ENCODE peak calls at places on chromosome 14, in nine cellular contexts. Q is heart right ventricle, K is suprapubic skin, N is small intestine, P is spleen, A is neural progenitor cell, V is WERI-Rb-1, F is IMR-90, W is transverse colon. B is an unnamed sample.
A peak's percentile ranks its signal among the peaks of the same experiment; 100 is the strongest.

GRCh38 chr14:87430810-87431209 is 562.2 kb downstream of the GALC start:
- DNase-seq in W (no peak), A (no peak), V (no peak), F (peak; percentile 75), N (no peak), P (no peak), K (no peak), Q (no peak), B (no peak)

GRCh38 chr14:84789012-84789411 is 740.9 kb upstream of the FLRT2 start:
- DNase-seq in K (no peak), P (no peak), F (no peak), V (no peak), N (no peak), A (no peak), Q (no peak), W (no peak), B (no peak)

GRCh38 chr14:94122438-94122837 is 7.0 kb downstream of the IFI27L2 start:
- DNase-seq in N (no peak), A (no peak), Q (no peak), V (peak; percentile 3), K (peak; percentile 36), P (no peak), W (no peak), F (no peak), B (no peak)

GRCh38 chr14:73935666-73936065 is 14.2 kb downstream of the FAM161B start:
- DNase-seq in A (no peak), F (no peak), N (peak; percentile 14), K (no peak), Q (no peak), V (no peak), W (no peak), P (no peak), B (no peak)

GRCh38 chr14:20469890-20470858 is 968 bp downstream of the PNP start:
- DNase-seq in V (peak; percentile 11), Q (no peak), P (peak; percentile 81), N (peak; percentile 72), A (peak; percentile 38), F (peak; percentile 57), W (peak; percentile 49), K (peak; percentile 73), B (peak; percentile 26)

GRCh38 chr14:21084988-21085853 is 13.2 kb downstream of the ZNF219 start:
- DNase-seq in Q (peak; percentile 67), W (no peak), A (no peak), P (peak; percentile 86), F (peak; percentile 91), V (no peak), K (no peak), N (peak; percentile 67), B (no peak)

GRCh38 chr14:86933460-86933859 is 1059.5 kb downstream of the GALC start:
- DNase-seq in N (no peak), A (no peak), P (no peak), W (no peak), K (no peak), V (no peak), F (peak; percentile 6), Q (no peak), B (no peak)

GRCh38 chr14:66476964-66477363 is 9.2 kb upstream of the CCDC196 start:
- DNase-seq in Q (no peak), A (no peak), K (no peak), P (no peak), W (no peak), V (no peak), F (peak; percentile 9), N (no peak), B (no peak)

GRCh38 chr14:50775357-50775756 is 55.6 kb downstream of the NIN start:
- DNase-seq in N (no peak), W (no peak), V (no peak), Q (no peak), K (no peak), P (no peak), A (no peak), F (peak; percentile 93), B (no peak)

GRCh38 chr14:98578204-98578603 is 693.8 kb downstream of the BCL11B start:
- DNase-seq in K (no peak), P (no peak), Q (no peak), V (no peak), N (no peak), A (no peak), F (no peak), W (no peak), B (no peak)

GRCh38 chr14:69879175-69880047 is at the start of gene SMOC1:
- DNase-seq in V (peak; percentile 91), Q (peak; percentile 45), A (peak; percentile 95), P (peak; percentile 82), K (no peak), F (peak; percentile 79), W (peak; percentile 65), N (no peak), B (peak; percentile 87)

GRCh38 chr14:53180272-53181221 is 27.4 kb upstream of the DDHD1 start:
- DNase-seq in P (no peak), Q (no peak), F (peak; percentile 32), K (no peak), A (peak; percentile 91), V (peak; percentile 27), N (no peak), W (peak; percentile 8), B (no peak)

GRCh38 chr14:59254911-59255545 is 66.6 kb downstream of the DAAM1 start:
- DNase-seq in F (peak; percentile 30), Q (no peak), A (no peak), W (no peak), V (no peak), K (peak; percentile 67), N (no peak), P (no peak), B (no peak)

GRCh38 chr14:31122098-31122611 is 85.4 kb downstream of the HECTD1 start:
- DNase-seq in N (no peak), K (no peak), P (no peak), W (no peak), V (no peak), F (peak; percentile 23), Q (no peak), A (no peak), B (no peak)

GRCh38 chr14:35438910-35439713 is 34.6 kb upstream of the NFKBIA start:
- DNase-seq in P (no peak), K (no peak), A (peak; percentile 11), N (peak; percentile 9), F (no peak), V (no peak), Q (no peak), W (no peak), B (no peak)

GRCh38 chr14:77574446-77575125 is 41.9 kb downstream of the SPTLC2 start:
- DNase-seq in Q (no peak), V (no peak), K (no peak), W (no peak), P (no peak), F (peak; percentile 76), N (no peak), A (no peak), B (no peak)

GRCh38 chr14:75647650-75648049 is 13.0 kb downstream of the ERG28 start:
- DNase-seq in A (no peak), N (no peak), V (no peak), K (no peak), F (peak; percentile 26), W (no peak), Q (no peak), P (no peak), B (no peak)
- H3K27ac ChIP-seq in A (no peak overlapping the region), N (no peak overlapping the region), V (no peak overlapping the region), K (no peak overlapping the region), F (peak overlapping the region; percentile 43), W (no peak overlapping the region), Q (peak overlapping the region; percentile 77), P (peak overlapping the region; percentile 46), B (peak overlapping the region; percentile 42)

DNA sequence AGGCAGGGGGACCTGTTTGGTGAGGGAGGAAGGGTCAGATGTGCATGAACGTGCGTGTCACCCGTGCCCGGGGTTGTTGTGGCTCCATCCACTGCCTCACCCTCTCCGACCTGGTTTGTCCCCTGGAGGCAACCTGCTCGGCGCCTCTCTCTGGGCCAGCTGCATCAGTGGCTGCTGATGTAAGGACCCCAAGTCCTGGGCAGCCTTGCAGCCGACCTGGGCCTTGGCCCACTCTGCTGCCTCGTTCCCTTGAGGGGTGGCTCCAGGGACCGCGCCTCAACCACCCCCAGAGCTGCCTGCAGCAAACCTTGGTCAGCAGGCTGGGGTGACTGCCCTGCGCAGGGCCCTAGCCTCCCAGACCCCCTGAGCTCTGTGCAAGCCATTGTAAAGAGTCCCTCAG is 351.7 kb downstream of the TMEM121 start:
- DNase-seq in F (no peak), Q (peak; percentile 7), K (peak; percentile 46), W (no peak), V (peak; percentile 4), P (peak; percentile 55), A (no peak), N (no peak), B (no peak)
- H3K9me3 ChIP-seq in F (peaks cover 36% of the 10 kb centered on the region), Q (no peaks in the 10 kb centered on the region), K (no peaks in the 10 kb centered on the region), W (no peaks in the 10 kb centered on the region), V (no peaks in the 10 kb centered on the region), P (no peaks in the 10 kb centered on the region), A (peaks cover 25% of the 10 kb centered on the region), N (no peaks in the 10 kb centered on the region), B (no peaks in the 10 kb centered on the region)

GRCh38 chr14:92496458-92496857 is 17.1 kb upstream of the RIN3 start:
- DNase-seq in W (no peak), A (no peak), K (no peak), P (no peak), N (no peak), V (no peak), F (no peak), Q (no peak), B (no peak)

GRCh38 chr14:92493024-92493423 is 20.6 kb upstream of the RIN3 start:
- DNase-seq in N (no peak), Q (no peak), V (no peak), W (no peak), P (peak; percentile 74), K (no peak), A (no peak), F (no peak), B (no peak)

GRCh38 chr14:92493492-92493891 is 20.1 kb upstream of the RIN3 start:
- DNase-seq in Q (no peak), F (no peak), N (no peak), A (no peak), W (no peak), P (peak; percentile 48), V (no peak), K (no peak), B (no peak)

GRCh38 chr14:92494512-92494911 is 19.1 kb upstream of the RIN3 start:
- DNase-seq in F (no peak), K (no peak), A (no peak), P (no peak), N (no peak), V (no peak), Q (no peak), W (no peak), B (no peak)

DNA sequence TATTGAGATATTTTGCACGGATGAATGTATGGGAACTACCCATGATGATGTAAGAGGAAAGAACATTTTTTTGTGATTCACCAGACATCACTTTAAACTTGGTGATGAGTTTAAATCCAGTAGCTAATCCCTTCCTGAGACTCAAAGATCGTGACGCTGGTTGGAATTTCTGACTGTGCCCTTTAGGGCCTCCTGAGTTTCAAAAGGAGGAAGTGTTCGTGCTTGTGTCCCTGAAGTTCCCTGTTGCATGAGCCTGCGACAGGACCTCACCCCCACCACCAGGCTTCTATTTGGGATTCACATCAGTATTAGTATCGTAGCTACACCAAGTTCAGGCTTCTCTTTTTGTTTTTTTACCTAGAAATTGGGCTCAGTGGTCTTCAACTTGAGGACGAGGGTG is 18.5 kb upstream of the RIN3 start:
- DNase-seq in K (peak; percentile 54), V (no peak), F (peak; percentile 81), N (no peak), W (no peak), A (peak; percentile 11), Q (no peak), P (peak; percentile 68), B (no peak)
- H3K4me3 ChIP-seq in K (no peak overlapping the region), V (no peak overlapping the region), F (no peak overlapping the region), N (no peak overlapping the region), W (no peak overlapping the region), A (no peak overlapping the region), Q (no peak overlapping the region), P (no peak overlapping the region), B (no peak overlapping the region)

GRCh38 chr14:72792051-72792788 is 101.7 kb downstream of the DPF3 start:
- DNase-seq in V (peak; percentile 16), N (no peak), Q (peak; percentile 68), A (peak; percentile 58), F (no peak), W (no peak), K (no peak), P (no peak), B (peak; percentile 87)
- H3K27ac ChIP-seq in V (no peak overlapping the region), N (no peak overlapping the region), Q (peak overlapping the region; percentile 80), A (no peak overlapping the region), F (no peak overlapping the region), W (no peak overlapping the region), K (no peak overlapping the region), P (no peak overlapping the region), B (peak overlapping the region; percentile 96)

B was measured in right cardiac atrium.